ENCODE peak calls at places on chromosome 16, in four cellular contexts. I is adrenal gland, T is ACHN, C is pancreas. P is an unnamed sample.

GRCh38 chr16:85960486-85961046 is 61.6 kb downstream of the IRF8 start:
- DNase-seq in I (no peak), T (no peak), C (no peak), P (no peak)

GRCh38 chr16:85395207-85395912 is 217.8 kb upstream of the GSE1 start:
- DNase-seq in I (peak; percentile 78), T (peak; percentile 99), C (peak; percentile 74), P (peak; percentile 85)

GRCh38 chr16:3601614-3602319 is 9.6 kb downstream of the SLX4 start:
- DNase-seq in I (no peak), T (no peak), C (no peak), P (no peak)

GRCh38 chr16:83561876-83562275 is 245.9 kb upstream of the HSBP1 start:
- DNase-seq in I (no peak), T (peak; percentile 55), C (no peak), P (no peak)

GRCh38 chr16:5490499-5490898 is 392.9 kb upstream of the EEF2KMT start:
- DNase-seq in I (peak; percentile 21), T (peak; percentile 49), C (no peak), P (no peak)

GRCh38 chr16:86550281-86550680 is 4.8 kb downstream of the MTHFSD start:
- DNase-seq in I (no peak), T (no peak), C (no peak), P (no peak)

GRCh38 chr16:88940196-88941050 is 36.6 kb downstream of the CBFA2T3 start:
- DNase-seq in I (peak; percentile 47), T (no peak), C (peak; percentile 83), P (no peak)

GRCh38 chr16:84139628-84140258 is 5.2 kb downstream of the HSDL1 start:
- DNase-seq in I (no peak), T (no peak), C (no peak), P (no peak)

GRCh38 chr16:28478511-28479180 is 6.5 kb upstream of the NPIPB7 start:
- DNase-seq in I (no peak), T (no peak), C (no peak), P (no peak)

GRCh38 chr16:25210758-25211157 is 6.0 kb upstream of the AQP8 start:
- DNase-seq in I (no peak), T (peak; percentile 89), C (no peak), P (no peak)

GRCh38 chr16:31568577-31569359 is 41.1 kb downstream of the AHSP start:
- DNase-seq in I (no peak), T (no peak), C (peak; percentile 60), P (no peak)

GRCh38 chr16:80273635-80274538 is 266.9 kb upstream of the DYNLRB2 start:
- DNase-seq in I (no peak), T (no peak), C (no peak), P (no peak)

GRCh38 chr16:50671644-50672260 is 9.4 kb downstream of the SNX20 start:
- DNase-seq in I (no peak), T (peak; percentile 67), C (no peak), P (no peak)

GRCh38 chr16:2482181-2483107 is 7.5 kb downstream of the TBC1D24 start:
- DNase-seq in I (no peak), T (no peak), C (no peak), P (no peak)

GRCh38 chr16:87129771-87130170 is 187.4 kb downstream of the C16orf95 start:
- DNase-seq in I (no peak), T (no peak), C (peak; percentile 17), P (no peak)

GRCh38 chr16:90020260-90020837 is 1.1 kb upstream of the DBNDD1 start:
- DNase-seq in I (no peak), T (no peak), C (no peak), P (no peak)

GRCh38 chr16:3021449-3022207 is 1.5 kb downstream of the TNFRSF12A start:
- DNase-seq in I (peak; percentile 83), T (peak; percentile 97), C (peak; percentile 86), P (peak; percentile 75)

GRCh38 chr16:80466024-80466986 is 74.5 kb upstream of the DYNLRB2 start:
- DNase-seq in I (peak; percentile 52), T (peak; percentile 72), C (peak; percentile 72), P (no peak)

GRCh38 chr16:69089091-69089912 is 16.2 kb upstream of the HAS3 start:
- DNase-seq in I (no peak), T (peak; percentile 60), C (no peak), P (no peak)

GRCh38 chr16:69465083-69465721 is 40.8 kb downstream of the CYB5B start:
- DNase-seq in I (no peak), T (no peak), C (no peak), P (no peak)

GRCh38 chr16:51222016-51222415 is 70.9 kb upstream of the SALL1 start:
- DNase-seq in I (no peak), T (no peak), C (no peak), P (no peak)

GRCh38 chr16:13573903-13574302 is 346.1 kb upstream of the ERCC4 start:
- DNase-seq in I (no peak), T (no peak), C (no peak), P (no peak)

GRCh38 chr16:54934536-54935410 is 4.1 kb downstream of the IRX5 start:
- DNase-seq in I (no peak), T (no peak), C (no peak), P (no peak)

GRCh38 chr16:49890876-49891275 is 35.0 kb upstream of the ZNF423 start:
- DNase-seq in I (no peak), T (peak; percentile 9), C (no peak), P (no peak)

GRCh38 chr16:15970743-15971434 is 21.5 kb downstream of the ABCC1 start:
- DNase-seq in I (no peak), T (no peak), C (no peak), P (no peak)

GRCh38 chr16:35142147-35142808 is 1682.9 kb downstream of the TP53TG3F start:
- DNase-seq in I (no peak), T (no peak), C (peak; percentile 21), P (no peak)

GRCh38 chr16:30786115-30786935 is 680 bp downstream of the ZNF629 start:
- DNase-seq in I (peak; percentile 56), T (peak; percentile 73), C (no peak), P (no peak)

GRCh38 chr16:87864331-87864989 is 4.8 kb downstream of the SLC7A5 start:
- DNase-seq in I (no peak), T (no peak), C (no peak), P (no peak)

GRCh38 chr16:49664221-49665215 is 191.4 kb downstream of the ZNF423 start:
- DNase-seq in I (no peak), T (no peak), C (no peak), P (no peak)

GRCh38 chr16:66223176-66223780 is 143.2 kb upstream of the CDH5 start:
- DNase-seq in I (no peak), T (no peak), C (no peak), P (peak; percentile 14)

GRCh38 chr16:51125992-51126391 is 25.1 kb downstream of the SALL1 start:
- DNase-seq in I (no peak), T (no peak), C (no peak), P (no peak)

GRCh38 chr16:72983728-72984350 is 64.1 kb downstream of the ZFHX3 start:
- DNase-seq in I (no peak), T (no peak), C (no peak), P (no peak)

GRCh38 chr16:52496051-52496876 is 50.7 kb downstream of the TOX3 start:
- DNase-seq in I (no peak), T (no peak), C (no peak), P (no peak)

GRCh38 chr16:51048544-51048943 is 102.5 kb downstream of the SALL1 start:
- DNase-seq in I (no peak), T (peak; percentile 71), C (no peak), P (no peak)

GRCh38 chr16:87490091-87490798 is 2.6 kb downstream of the ZCCHC14 start:
- DNase-seq in I (no peak), T (no peak), C (no peak), P (no peak)

GRCh38 chr16:66617010-66617434 is 12.5 kb downstream of the CMTM3 start:
- DNase-seq in I (no peak), T (no peak), C (no peak), P (no peak)